ENCODE peak calls at places on chromosomes 16 and 17, in nine cellular contexts. One of them, this sample, is unnamed.

GRCh38 chr16:85152414-85153030 is 40.2 kb upstream of the CIBAR2 start:
- DNase-seq in thoracic aorta: no peak
- DNase-seq in psoas muscle: peak
- DNase-seq in fibroblast of pulmonary artery: no peak
- DNase-seq in bronchial epithelial cell: peak
- DNase-seq in AG09309: no peak
- DNase-seq in hippocampal formation: no peak
- DNase-seq in myocyte: peak
- DNase-seq in Calu3: no peak
- DNase-seq in this sample: no peak

GRCh38 chr17:65564793-65565192 is 3.3 kb upstream of the AXIN2 start:
- DNase-seq in thoracic aorta: peak
- DNase-seq in psoas muscle: no peak
- DNase-seq in hippocampal formation: peak
- DNase-seq in bronchial epithelial cell: no peak
- DNase-seq in Calu3: no peak
- DNase-seq in fibroblast of pulmonary artery: peak
- DNase-seq in myocyte: peak
- DNase-seq in AG09309: no peak
- DNase-seq in this sample: peak

GRCh38 chr17:79575229-79575628 is 35.6 kb downstream of the RBFOX3 start:
- DNase-seq in fibroblast of pulmonary artery: no peak
- DNase-seq in AG09309: no peak
- DNase-seq in psoas muscle: no peak
- DNase-seq in myocyte: no peak
- DNase-seq in Calu3: no peak
- DNase-seq in bronchial epithelial cell: no peak
- DNase-seq in thoracic aorta: no peak
- DNase-seq in hippocampal formation: no peak
- DNase-seq in this sample: no peak

GRCh38 chr17:43814714-43815113 is 18.2 kb downstream of the MPP3 start:
- DNase-seq in psoas muscle: no peak
- DNase-seq in hippocampal formation: no peak
- DNase-seq in AG09309: peak
- DNase-seq in myocyte: peak
- DNase-seq in Calu3: no peak
- DNase-seq in thoracic aorta: no peak
- DNase-seq in bronchial epithelial cell: peak
- DNase-seq in fibroblast of pulmonary artery: peak
- DNase-seq in this sample: peak

GRCh38 chr16:7745321-7745720 is 412.7 kb downstream of the RBFOX1 start:
- DNase-seq in AG09309: no peak
- DNase-seq in hippocampal formation: no peak
- DNase-seq in Calu3: no peak
- DNase-seq in bronchial epithelial cell: no peak
- DNase-seq in thoracic aorta: no peak
- DNase-seq in psoas muscle: no peak
- DNase-seq in myocyte: no peak
- DNase-seq in fibroblast of pulmonary artery: no peak
- DNase-seq in this sample: no peak

GRCh38 chr16:50747206-50747956 is 5.5 kb downstream of the CYLD start:
- DNase-seq in Calu3: no peak
- DNase-seq in myocyte: peak
- DNase-seq in fibroblast of pulmonary artery: peak
- DNase-seq in thoracic aorta: no peak
- DNase-seq in hippocampal formation: no peak
- DNase-seq in bronchial epithelial cell: peak
- DNase-seq in AG09309: no peak
- DNase-seq in psoas muscle: no peak
- DNase-seq in this sample: peak

GRCh38 chr17:77719806-77720205 is 238.7 kb upstream of the TNRC6C start:
- DNase-seq in thoracic aorta: no peak
- DNase-seq in bronchial epithelial cell: no peak
- DNase-seq in psoas muscle: no peak
- DNase-seq in myocyte: no peak
- DNase-seq in fibroblast of pulmonary artery: no peak
- DNase-seq in AG09309: no peak
- DNase-seq in Calu3: no peak
- DNase-seq in hippocampal formation: no peak
- DNase-seq in this sample: no peak

GRCh38 chr17:76736349-76737081 is 616 bp downstream of the SRSF2 start:
- DNase-seq in psoas muscle: peak
- DNase-seq in AG09309: no peak
- DNase-seq in myocyte: peak
- DNase-seq in bronchial epithelial cell: no peak
- DNase-seq in Calu3: peak
- DNase-seq in hippocampal formation: peak
- DNase-seq in thoracic aorta: no peak
- DNase-seq in fibroblast of pulmonary artery: peak
- DNase-seq in this sample: peak

GRCh38 chr17:79558573-79558900 is 52.3 kb downstream of the RBFOX3 start:
- DNase-seq in thoracic aorta: no peak
- DNase-seq in AG09309: no peak
- DNase-seq in bronchial epithelial cell: no peak
- DNase-seq in hippocampal formation: no peak
- DNase-seq in psoas muscle: peak
- DNase-seq in fibroblast of pulmonary artery: no peak
- DNase-seq in myocyte: no peak
- DNase-seq in Calu3: no peak
- DNase-seq in this sample: no peak